ENCODE peak calls at places on chromosomes 2 and 18, in four cellular contexts. One of them, this sample, is unnamed.

GRCh38 chr2:155867564-155867963 is 465.0 kb downstream of the NR4A2 start:
- DNase-seq in chondrocyte: no peak
- DNase-seq in AG04449: no peak
- DNase-seq in GM23338: no peak
- DNase-seq in this sample: no peak

GRCh38 chr2:126894082-126894481 is 4.6 kb upstream of the TEX51 start:
- DNase-seq in chondrocyte: peak
- DNase-seq in AG04449: no peak
- DNase-seq in GM23338: no peak
- DNase-seq in this sample: no peak

GRCh38 chr2:232113821-232114220 is 152.3 kb downstream of the DIS3L2 start:
- DNase-seq in chondrocyte: no peak
- DNase-seq in AG04449: no peak
- DNase-seq in GM23338: no peak
- DNase-seq in this sample: no peak

GRCh38 chr18:22467760-22468553 is 50.2 kb upstream of the CTAGE1 start:
- DNase-seq in chondrocyte: no peak
- DNase-seq in AG04449: peak
- DNase-seq in GM23338: no peak
- DNase-seq in this sample: no peak

GRCh38 chr2:112794841-112795240 is 10.5 kb upstream of the IL1A start:
- DNase-seq in chondrocyte: no peak
- DNase-seq in AG04449: no peak
- DNase-seq in GM23338: no peak
- DNase-seq in this sample: no peak

GRCh38 chr2:8986327-8986976 is 17.0 kb downstream of the MBOAT2 start:
- DNase-seq in chondrocyte: no peak
- DNase-seq in AG04449: no peak
- DNase-seq in GM23338: peak
- DNase-seq in this sample: peak

GRCh38 chr2:134218928-134219707 is 34.8 kb upstream of the MGAT5 start:
- DNase-seq in chondrocyte: no peak
- DNase-seq in AG04449: no peak
- DNase-seq in GM23338: no peak
- DNase-seq in this sample: no peak

GRCh38 chr2:127187831-127188230 is 32.3 kb downstream of the CYP27C1 start:
- DNase-seq in chondrocyte: no peak
- DNase-seq in AG04449: no peak
- DNase-seq in GM23338: no peak
- DNase-seq in this sample: no peak

GRCh38 chr2:209872675-209873074 is 101.0 kb downstream of the UNC80 start:
- DNase-seq in chondrocyte: no peak
- DNase-seq in AG04449: no peak
- DNase-seq in GM23338: peak
- DNase-seq in this sample: no peak

GRCh38 chr2:170434900-170435640 is 257.1 kb downstream of the MYO3B start:
- DNase-seq in chondrocyte: no peak
- DNase-seq in AG04449: no peak
- DNase-seq in GM23338: no peak
- DNase-seq in this sample: no peak

GRCh38 chr2:46407852-46408455 is 71.4 kb upstream of the TMEM247 start:
- DNase-seq in chondrocyte: no peak
- DNase-seq in AG04449: no peak
- DNase-seq in GM23338: no peak
- DNase-seq in this sample: no peak

GRCh38 chr2:130251520-130251864 is 53.3 kb upstream of the TUBA3E start:
- DNase-seq in chondrocyte: no peak
- DNase-seq in AG04449: no peak
- DNase-seq in GM23338: no peak
- DNase-seq in this sample: no peak

GRCh38 chr2:54673501-54673998 is 49.9 kb upstream of the EML6 start:
- DNase-seq in chondrocyte: no peak
- DNase-seq in AG04449: no peak
- DNase-seq in GM23338: no peak
- DNase-seq in this sample: no peak

GRCh38 chr18:44700652-44701051 is 20.0 kb downstream of the SETBP1 start:
- DNase-seq in chondrocyte: no peak
- DNase-seq in AG04449: no peak
- DNase-seq in GM23338: no peak
- DNase-seq in this sample: no peak

GRCh38 chr2:26327291-26328272 is 18.4 kb upstream of the SELENOI start:
- DNase-seq in chondrocyte: no peak
- DNase-seq in AG04449: no peak
- DNase-seq in GM23338: no peak
- DNase-seq in this sample: no peak

GRCh38 chr2:403682-404081 is 115.8 kb upstream of the ALKAL2 start:
- DNase-seq in chondrocyte: no peak
- DNase-seq in AG04449: no peak
- DNase-seq in GM23338: no peak
- DNase-seq in this sample: no peak

GRCh38 chr2:85578243-85579180 is 1.1 kb downstream of the VAMP8 start:
- DNase-seq in chondrocyte: no peak
- DNase-seq in AG04449: no peak
- DNase-seq in GM23338: no peak
- DNase-seq in this sample: peak

GRCh38 chr2:120028795-120029194 is 15.9 kb downstream of the EPB41L5 start:
- DNase-seq in chondrocyte: no peak
- DNase-seq in AG04449: no peak
- DNase-seq in GM23338: no peak
- DNase-seq in this sample: no peak

GRCh38 chr2:11631462-11631861 is 38.5 kb downstream of the NTSR2 start:
- DNase-seq in chondrocyte: no peak
- DNase-seq in AG04449: no peak
- DNase-seq in GM23338: no peak
- DNase-seq in this sample: no peak

GRCh38 chr2:136765256-136765735 is at the start of gene THSD7B:
- DNase-seq in chondrocyte: no peak
- DNase-seq in AG04449: no peak
- DNase-seq in GM23338: peak
- DNase-seq in this sample: peak

GRCh38 chr2:95024306-95024880 is 1.1 kb upstream of the MAL start:
- DNase-seq in chondrocyte: no peak
- DNase-seq in AG04449: no peak
- DNase-seq in GM23338: no peak
- DNase-seq in this sample: no peak

GRCh38 chr2:152594792-152595191 is 122.5 kb downstream of the PRPF40A start:
- DNase-seq in chondrocyte: no peak
- DNase-seq in AG04449: no peak
- DNase-seq in GM23338: no peak
- DNase-seq in this sample: no peak

GRCh38 chr2:96839288-96839874 is 4.4 kb downstream of the ANKRD23 start:
- DNase-seq in chondrocyte: peak
- DNase-seq in AG04449: no peak
- DNase-seq in GM23338: peak
- DNase-seq in this sample: peak

GRCh38 chr2:55742996-55743395 is 49.4 kb upstream of the PNPT1 start:
- DNase-seq in chondrocyte: no peak
- DNase-seq in AG04449: no peak
- DNase-seq in GM23338: no peak
- DNase-seq in this sample: no peak

GRCh38 chr2:8416172-8416571 is 265.7 kb upstream of the ID2 start:
- DNase-seq in chondrocyte: no peak
- DNase-seq in AG04449: no peak
- DNase-seq in GM23338: no peak
- DNase-seq in this sample: no peak

GRCh38 chr2:95297088-95297487 is at the start of gene KCNIP3:
- DNase-seq in chondrocyte: no peak
- DNase-seq in AG04449: no peak
- DNase-seq in GM23338: peak
- DNase-seq in this sample: peak

GRCh38 chr2:28219134-28219533 is 173.5 kb upstream of the FOSL2 start:
- DNase-seq in chondrocyte: no peak
- DNase-seq in AG04449: no peak
- DNase-seq in GM23338: no peak
- DNase-seq in this sample: no peak

GRCh38 chr18:57728941-57729511 is 74.1 kb downstream of the ATP8B1 start:
- DNase-seq in chondrocyte: no peak
- DNase-seq in AG04449: no peak
- DNase-seq in GM23338: no peak
- DNase-seq in this sample: no peak

GRCh38 chr2:24489942-24490673 is 946 bp upstream of the NCOA1 start:
- DNase-seq in chondrocyte: no peak
- DNase-seq in AG04449: no peak
- DNase-seq in GM23338: peak
- DNase-seq in this sample: no peak

GRCh38 chr2:170932948-170933347 is 3.9 kb downstream of the GORASP2 start:
- DNase-seq in chondrocyte: no peak
- DNase-seq in AG04449: no peak
- DNase-seq in GM23338: no peak
- DNase-seq in this sample: no peak

GRCh38 chr18:1710114-1710513 is 805.4 kb downstream of the ADCYAP1 start:
- DNase-seq in chondrocyte: no peak
- DNase-seq in AG04449: no peak
- DNase-seq in GM23338: no peak
- DNase-seq in this sample: no peak

GRCh38 chr18:27202771-27203170 is 17.7 kb upstream of the CHST9 start:
- DNase-seq in chondrocyte: no peak
- DNase-seq in AG04449: no peak
- DNase-seq in GM23338: no peak
- DNase-seq in this sample: no peak

GRCh38 chr18:27954226-27954625 is 222.7 kb downstream of the CDH2 start:
- DNase-seq in chondrocyte: no peak
- DNase-seq in AG04449: no peak
- DNase-seq in GM23338: no peak
- DNase-seq in this sample: no peak

DNA sequence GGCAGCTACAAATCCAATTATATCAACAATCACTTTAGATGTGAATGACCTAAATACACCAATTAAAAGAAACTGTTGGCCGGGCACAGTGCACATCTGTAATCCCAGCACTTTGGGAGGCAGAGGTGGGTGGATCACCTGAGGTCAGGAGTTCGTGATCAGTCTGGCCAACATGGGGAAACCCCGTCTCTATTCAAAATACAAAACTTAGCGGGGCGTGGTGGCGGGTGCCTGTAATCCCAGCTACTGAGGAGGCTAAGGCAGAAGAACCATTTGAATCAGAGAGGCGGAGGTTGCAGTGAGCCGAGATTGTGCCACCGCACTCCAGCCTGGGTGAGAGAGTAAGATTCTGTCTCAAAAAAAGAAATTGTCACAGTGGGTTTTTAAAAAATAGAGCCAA is 49.5 kb downstream of the ATL2 start:
- DNase-seq in chondrocyte: no peak
- DNase-seq in AG04449: no peak
- DNase-seq in GM23338: no peak
- DNase-seq in this sample: no peak
- TF ChIP-seq CTCF in chondrocyte: no peak
- TF ChIP-seq CTCF in AG04449: no peak
- TF ChIP-seq CTCF in GM23338: no peak
- TF ChIP-seq CTCF in this sample: no peak

GRCh38 chr2:105243961-105244360 is 2.4 kb downstream of the GPR45 start:
- DNase-seq in chondrocyte: no peak
- DNase-seq in AG04449: no peak
- DNase-seq in GM23338: peak
- DNase-seq in this sample: peak
- TF ChIP-seq CTCF in chondrocyte: peak
- TF ChIP-seq CTCF in AG04449: peak
- TF ChIP-seq CTCF in GM23338: peak
- TF ChIP-seq CTCF in this sample: peak

GRCh38 chr18:50282521-50283335 is 1.4 kb upstream of the MBD1 start:
- DNase-seq in chondrocyte: peak
- DNase-seq in AG04449: no peak
- DNase-seq in GM23338: no peak
- DNase-seq in this sample: no peak

GRCh38 chr18:50280707-50281294 is 522 bp downstream of the MBD1 start:
- DNase-seq in chondrocyte: no peak
- DNase-seq in AG04449: no peak
- DNase-seq in GM23338: no peak
- DNase-seq in this sample: no peak

GRCh38 chr18:50281972-50282520 is 723 bp upstream of the MBD1 start:
- DNase-seq in chondrocyte: peak
- DNase-seq in AG04449: no peak
- DNase-seq in GM23338: no peak
- DNase-seq in this sample: no peak

GRCh38 chr18:50279752-50280151 is 1.6 kb downstream of the MBD1 start:
- DNase-seq in chondrocyte: no peak
- DNase-seq in AG04449: no peak
- DNase-seq in GM23338: no peak
- DNase-seq in this sample: no peak

DNA sequence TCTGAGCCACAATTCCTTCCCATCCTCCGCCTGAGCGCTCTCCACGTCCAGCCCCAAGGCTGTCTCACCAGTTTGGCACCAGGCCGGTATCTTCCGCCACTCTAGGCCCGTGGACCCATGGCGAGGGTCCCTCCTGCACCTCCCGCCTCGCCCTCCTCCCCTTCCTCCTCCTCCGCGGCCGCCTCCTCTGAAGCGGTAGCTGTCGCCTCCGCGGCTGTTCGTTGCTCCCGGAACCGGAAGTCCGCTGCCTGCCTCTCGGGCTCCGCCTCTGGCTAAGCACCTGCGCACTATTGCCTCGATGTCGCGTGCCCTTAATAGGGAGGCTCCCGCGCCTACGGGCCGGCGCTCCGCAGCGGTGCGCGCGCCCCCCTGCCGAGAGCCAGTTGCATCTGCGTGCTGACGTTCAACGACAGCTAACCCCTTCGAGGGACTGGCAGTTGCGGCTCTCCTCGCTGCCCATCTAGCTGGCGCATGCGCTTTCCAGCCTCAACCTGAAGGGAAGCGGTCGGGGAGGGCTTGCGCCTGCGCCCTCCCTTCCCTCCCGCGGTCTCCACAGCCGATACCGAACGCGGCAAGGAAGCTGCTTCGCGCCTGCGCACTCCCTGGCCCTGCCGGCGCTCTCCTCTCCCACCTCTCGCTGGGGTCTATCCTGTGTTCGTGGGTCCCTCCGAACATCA is at the start of gene MBD1:
- DNase-seq in chondrocyte: peak
- DNase-seq in AG04449: peak
- DNase-seq in GM23338: peak
- DNase-seq in this sample: peak
- TF ChIP-seq CTCF in chondrocyte: peak
- TF ChIP-seq CTCF in AG04449: peak
- TF ChIP-seq CTCF in GM23338: peak
- TF ChIP-seq CTCF in this sample: no peak

DNA sequence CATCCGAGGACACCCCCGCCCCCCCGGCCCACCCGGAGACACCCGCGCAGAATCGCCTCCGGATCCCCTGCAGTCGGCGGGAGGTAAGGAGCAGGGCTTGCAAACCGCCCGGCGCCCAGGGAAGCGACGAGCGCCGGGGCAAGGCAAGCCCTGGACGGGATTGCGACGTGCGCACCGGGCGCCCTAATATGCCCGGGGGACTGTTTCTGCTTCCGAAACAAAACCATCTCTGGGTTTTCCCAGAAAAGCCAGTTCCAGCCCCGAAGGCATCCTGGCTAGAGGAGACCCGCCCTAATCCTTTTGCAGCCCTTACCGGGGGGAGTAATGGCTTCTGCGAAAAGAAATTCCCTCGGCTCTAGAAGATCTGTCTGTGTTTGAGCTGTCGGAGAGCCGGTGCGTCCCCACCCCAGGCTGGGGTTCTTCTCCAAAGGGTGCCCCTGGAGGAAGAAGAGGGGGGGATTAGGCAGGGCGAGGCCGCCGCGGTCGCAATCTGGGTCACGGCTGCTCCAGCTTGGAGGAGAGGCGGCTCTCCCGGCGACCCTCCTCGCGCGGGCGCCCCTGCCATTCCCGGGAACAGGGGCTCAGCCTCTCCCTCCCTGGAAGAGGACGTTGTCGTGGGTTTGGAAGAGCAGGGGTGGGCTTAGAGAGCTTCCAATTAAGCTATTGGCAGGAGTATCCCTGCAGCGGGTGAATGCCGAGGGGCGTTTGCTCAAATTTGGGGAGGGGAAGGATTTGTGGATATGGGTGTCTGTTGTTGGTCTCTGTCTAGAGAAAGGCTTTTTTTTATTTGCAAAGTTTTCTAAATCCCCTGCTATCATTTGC is 522 bp downstream of the MYCN start:
- DNase-seq in chondrocyte: peak
- DNase-seq in AG04449: no peak
- DNase-seq in GM23338: peak
- DNase-seq in this sample: peak
- TF ChIP-seq CTCF in chondrocyte: no peak
- TF ChIP-seq CTCF in AG04449: no peak
- TF ChIP-seq CTCF in GM23338: no peak
- TF ChIP-seq CTCF in this sample: no peak